ENCODE peak calls at places on chromosomes 13 and 19, in four cellular contexts. O is neural crest cell, Q is GM04503, A is sciatic nerve. S is an unnamed sample.

GRCh38 chr13:83048419-83048818 is 833.9 kb downstream of the SLITRK1 start:
- DNase-seq in Q (no peak), A (no peak), O (no peak), S (no peak)

GRCh38 chr19:19670070-19670551 is 1.5 kb downstream of the ZNF101 start:
- DNase-seq in Q (no peak), A (no peak), O (no peak), S (no peak)

GRCh38 chr19:54523403-54523802 is 20.8 kb downstream of the LAIR2 start:
- DNase-seq in A (no peak), O (no peak), Q (no peak), S (no peak)

GRCh38 chr13:94143624-94144350 is 335.7 kb downstream of the DCT start:
- DNase-seq in A (no peak), O (no peak), Q (no peak), S (no peak)

GRCh38 chr13:87123987-87124784 is 547.0 kb upstream of the SLITRK5 start:
- DNase-seq in Q (peak), O (no peak), A (no peak), S (no peak)

GRCh38 chr19:16588089-16588823 is 16.0 kb upstream of the SLC35E1 start:
- DNase-seq in O (no peak), Q (no peak), A (no peak), S (no peak)

GRCh38 chr13:33676045-33676699 is 141.8 kb upstream of the RFC3 start:
- DNase-seq in Q (no peak), A (no peak), O (no peak), S (no peak)

GRCh38 chr13:67769987-67770341 is 539.8 kb upstream of the PCDH9 start:
- DNase-seq in A (no peak), O (no peak), Q (no peak), S (peak)

GRCh38 chr19:49889038-49889686 is 7.5 kb downstream of the IL4I1 start:
- DNase-seq in A (peak), Q (no peak), O (no peak), S (no peak)

GRCh38 chr19:15169541-15170285 is 31.1 kb downstream of the NOTCH3 start:
- DNase-seq in O (no peak), Q (no peak), A (no peak), S (no peak)

GRCh38 chr13:22903925-22904324 is 276.9 kb upstream of the SGCG start:
- DNase-seq in A (no peak), Q (no peak), O (no peak), S (no peak)

GRCh38 chr19:32232449-32232848 is 113.0 kb upstream of the ZNF507 start:
- DNase-seq in O (no peak), Q (no peak), A (peak), S (no peak)

GRCh38 chr19:10863107-10863700 is 8.1 kb upstream of the CARM1 start:
- DNase-seq in Q (no peak), O (no peak), A (no peak), S (no peak)

GRCh38 chr13:41284512-41285288 is 21.3 kb upstream of the MTRF1 start:
- DNase-seq in A (no peak), Q (peak), O (no peak), S (no peak)

GRCh38 chr19:23283925-23284324 is 33.7 kb upstream of the ZNF724 start:
- DNase-seq in Q (no peak), O (peak), A (no peak), S (peak)

S was measured in HuH-7.